ENCODE peak calls at places on chromosome 12, in six cellular contexts. One of them, this sample, is unnamed.

GRCh38 chr12:124927325-124928094 is 13.1 kb upstream of the UBC start:
- DNase-seq in T47D: peak; percentile 95
- DNase-seq in heart right ventricle: peak; percentile 93
- DNase-seq in stromal cell of bone marrow: no peak
- DNase-seq in right cardiac atrium: peak; percentile 93
- DNase-seq in anterior cingulate cortex: no peak
- DNase-seq in this sample: peak; percentile 79

GRCh38 chr12:51961834-51962233 is 10.3 kb downstream of the ACVR1B start:
- DNase-seq in T47D: peak; percentile 13
- DNase-seq in heart right ventricle: no peak
- DNase-seq in stromal cell of bone marrow: no peak
- DNase-seq in right cardiac atrium: no peak
- DNase-seq in anterior cingulate cortex: no peak
- DNase-seq in this sample: no peak

GRCh38 chr12:106773286-106773685 is 1.2 kb upstream of the RIC8B start:
- DNase-seq in T47D: no peak
- DNase-seq in heart right ventricle: no peak
- DNase-seq in stromal cell of bone marrow: no peak
- DNase-seq in right cardiac atrium: no peak
- DNase-seq in anterior cingulate cortex: no peak
- DNase-seq in this sample: no peak

GRCh38 chr12:3033538-3033865 is 43.7 kb upstream of the TSPAN9 start:
- DNase-seq in T47D: no peak
- DNase-seq in heart right ventricle: no peak
- DNase-seq in stromal cell of bone marrow: no peak
- DNase-seq in right cardiac atrium: peak; percentile 17
- DNase-seq in anterior cingulate cortex: no peak
- DNase-seq in this sample: no peak

GRCh38 chr12:50088577-50089335 is 3.6 kb downstream of the SMARCD1 start:
- DNase-seq in T47D: peak; percentile 88
- DNase-seq in heart right ventricle: peak; percentile 41
- DNase-seq in stromal cell of bone marrow: no peak
- DNase-seq in right cardiac atrium: no peak
- DNase-seq in anterior cingulate cortex: no peak
- DNase-seq in this sample: no peak

GRCh38 chr12:14575585-14575984 is 7.9 kb upstream of the PLBD1 start:
- DNase-seq in T47D: no peak
- DNase-seq in heart right ventricle: no peak
- DNase-seq in stromal cell of bone marrow: no peak
- DNase-seq in right cardiac atrium: no peak
- DNase-seq in anterior cingulate cortex: no peak
- DNase-seq in this sample: no peak

GRCh38 chr12:8887285-8887715 is 27.0 kb upstream of the PHC1 start:
- DNase-seq in T47D: no peak
- DNase-seq in heart right ventricle: no peak
- DNase-seq in stromal cell of bone marrow: no peak
- DNase-seq in right cardiac atrium: no peak
- DNase-seq in anterior cingulate cortex: no peak
- DNase-seq in this sample: no peak

GRCh38 chr12:8226355-8226754 is 1.1 kb downstream of the FAM90A1 start:
- DNase-seq in T47D: no peak
- DNase-seq in heart right ventricle: no peak
- DNase-seq in stromal cell of bone marrow: no peak
- DNase-seq in right cardiac atrium: no peak
- DNase-seq in anterior cingulate cortex: no peak
- DNase-seq in this sample: no peak

GRCh38 chr12:89251326-89252237 is 100.7 kb downstream of the DUSP6 start:
- DNase-seq in T47D: no peak
- DNase-seq in heart right ventricle: no peak
- DNase-seq in stromal cell of bone marrow: no peak
- DNase-seq in right cardiac atrium: no peak
- DNase-seq in anterior cingulate cortex: no peak
- DNase-seq in this sample: no peak

GRCh38 chr12:68675098-68675842 is 11.5 kb upstream of the NUP107 start:
- DNase-seq in T47D: no peak
- DNase-seq in heart right ventricle: no peak
- DNase-seq in stromal cell of bone marrow: no peak
- DNase-seq in right cardiac atrium: peak; percentile 77
- DNase-seq in anterior cingulate cortex: no peak
- DNase-seq in this sample: peak; percentile 60

GRCh38 chr12:107580750-107581529 is 104.7 kb upstream of the PWP1 start:
- DNase-seq in T47D: no peak
- DNase-seq in heart right ventricle: no peak
- DNase-seq in stromal cell of bone marrow: no peak
- DNase-seq in right cardiac atrium: no peak
- DNase-seq in anterior cingulate cortex: no peak
- DNase-seq in this sample: no peak

GRCh38 chr12:43740511-43741100 is 18.0 kb downstream of the PUS7L start:
- DNase-seq in T47D: no peak
- DNase-seq in heart right ventricle: no peak
- DNase-seq in stromal cell of bone marrow: no peak
- DNase-seq in right cardiac atrium: no peak
- DNase-seq in anterior cingulate cortex: no peak
- DNase-seq in this sample: peak; percentile 61

GRCh38 chr12:4900327-4900726 is 9.4 kb upstream of the KCNA1 start:
- DNase-seq in T47D: no peak
- DNase-seq in heart right ventricle: no peak
- DNase-seq in stromal cell of bone marrow: peak; percentile 83
- DNase-seq in right cardiac atrium: no peak
- DNase-seq in anterior cingulate cortex: no peak
- DNase-seq in this sample: peak; percentile 82

GRCh38 chr12:131803995-131804521 is 24.1 kb upstream of the MMP17 start:
- DNase-seq in T47D: no peak
- DNase-seq in heart right ventricle: no peak
- DNase-seq in stromal cell of bone marrow: no peak
- DNase-seq in right cardiac atrium: peak; percentile 75
- DNase-seq in anterior cingulate cortex: no peak
- DNase-seq in this sample: peak; percentile 75

GRCh38 chr12:67449591-67450052 is 180.5 kb downstream of the CAND1 start:
- DNase-seq in T47D: no peak
- DNase-seq in heart right ventricle: no peak
- DNase-seq in stromal cell of bone marrow: no peak
- DNase-seq in right cardiac atrium: no peak
- DNase-seq in anterior cingulate cortex: no peak
- DNase-seq in this sample: no peak

GRCh38 chr12:93758974-93759373 is 81.8 kb downstream of the CRADD start:
- DNase-seq in T47D: no peak
- DNase-seq in heart right ventricle: no peak
- DNase-seq in stromal cell of bone marrow: no peak
- DNase-seq in right cardiac atrium: no peak
- DNase-seq in anterior cingulate cortex: no peak
- DNase-seq in this sample: no peak

GRCh38 chr12:132437252-132438138 is 52.5 kb upstream of the FBRSL1 start:
- DNase-seq in T47D: peak; percentile 54
- DNase-seq in heart right ventricle: no peak
- DNase-seq in stromal cell of bone marrow: no peak
- DNase-seq in right cardiac atrium: peak; percentile 20
- DNase-seq in anterior cingulate cortex: no peak
- DNase-seq in this sample: no peak

GRCh38 chr12:10153271-10154144 is 18.4 kb downstream of the OLR1 start:
- DNase-seq in T47D: peak; percentile 62
- DNase-seq in heart right ventricle: peak; percentile 67
- DNase-seq in stromal cell of bone marrow: peak; percentile 47
- DNase-seq in right cardiac atrium: peak; percentile 86
- DNase-seq in anterior cingulate cortex: peak; percentile 86
- DNase-seq in this sample: peak; percentile 69

GRCh38 chr12:56488041-56488955 is at the start of gene GLS2:
- DNase-seq in T47D: peak; percentile 95
- DNase-seq in heart right ventricle: peak; percentile 81
- DNase-seq in stromal cell of bone marrow: peak; percentile 53
- DNase-seq in right cardiac atrium: peak; percentile 90
- DNase-seq in anterior cingulate cortex: peak; percentile 69
- DNase-seq in this sample: peak; percentile 70

GRCh38 chr12:50734409-50735263 is 29.3 kb upstream of the ATF1 start:
- DNase-seq in T47D: peak; percentile 57
- DNase-seq in heart right ventricle: no peak
- DNase-seq in stromal cell of bone marrow: no peak
- DNase-seq in right cardiac atrium: no peak
- DNase-seq in anterior cingulate cortex: no peak
- DNase-seq in this sample: peak; percentile 22

GRCh38 chr12:122006186-122006926 is 15.3 kb upstream of the BCL7A start:
- DNase-seq in T47D: no peak
- DNase-seq in heart right ventricle: no peak
- DNase-seq in stromal cell of bone marrow: no peak
- DNase-seq in right cardiac atrium: no peak
- DNase-seq in anterior cingulate cortex: no peak
- DNase-seq in this sample: no peak

GRCh38 chr12:57455374-57456144 is 452 bp downstream of the INHBE start:
- DNase-seq in T47D: no peak
- DNase-seq in heart right ventricle: no peak
- DNase-seq in stromal cell of bone marrow: no peak
- DNase-seq in right cardiac atrium: no peak
- DNase-seq in anterior cingulate cortex: no peak
- DNase-seq in this sample: no peak

GRCh38 chr12:68619541-68619940 is 8.8 kb downstream of the RAP1B start:
- DNase-seq in T47D: no peak
- DNase-seq in heart right ventricle: no peak
- DNase-seq in stromal cell of bone marrow: no peak
- DNase-seq in right cardiac atrium: no peak
- DNase-seq in anterior cingulate cortex: no peak
- DNase-seq in this sample: no peak

GRCh38 chr12:7557227-7557626 is 53.6 kb upstream of the CD163 start:
- DNase-seq in T47D: no peak
- DNase-seq in heart right ventricle: no peak
- DNase-seq in stromal cell of bone marrow: no peak
- DNase-seq in right cardiac atrium: no peak
- DNase-seq in anterior cingulate cortex: no peak
- DNase-seq in this sample: no peak

GRCh38 chr12:77102691-77103090 is 37.3 kb upstream of the E2F7 start:
- DNase-seq in T47D: no peak
- DNase-seq in heart right ventricle: no peak
- DNase-seq in stromal cell of bone marrow: peak; percentile 31
- DNase-seq in right cardiac atrium: no peak
- DNase-seq in anterior cingulate cortex: no peak
- DNase-seq in this sample: peak; percentile 63

GRCh38 chr12:72433298-72433697 is 161.1 kb downstream of the TRHDE start:
- DNase-seq in T47D: no peak
- DNase-seq in heart right ventricle: no peak
- DNase-seq in stromal cell of bone marrow: no peak
- DNase-seq in right cardiac atrium: no peak
- DNase-seq in anterior cingulate cortex: no peak
- DNase-seq in this sample: no peak

GRCh38 chr12:57332646-57333312 is 81.8 kb upstream of the STAC3 start:
- DNase-seq in T47D: no peak
- DNase-seq in heart right ventricle: no peak
- DNase-seq in stromal cell of bone marrow: peak; percentile 25
- DNase-seq in right cardiac atrium: no peak
- DNase-seq in anterior cingulate cortex: no peak
- DNase-seq in this sample: peak; percentile 2

GRCh38 chr12:28202374-28203130 is 12.3 kb downstream of the CCDC91 start:
- DNase-seq in T47D: peak; percentile 50
- DNase-seq in heart right ventricle: no peak
- DNase-seq in stromal cell of bone marrow: no peak
- DNase-seq in right cardiac atrium: no peak
- DNase-seq in anterior cingulate cortex: no peak
- DNase-seq in this sample: no peak

GRCh38 chr12:8078400-8078799 is 3.7 kb upstream of the NECAP1 start:
- DNase-seq in T47D: peak; percentile 2
- DNase-seq in heart right ventricle: no peak
- DNase-seq in stromal cell of bone marrow: peak; percentile 41
- DNase-seq in right cardiac atrium: no peak
- DNase-seq in anterior cingulate cortex: no peak
- DNase-seq in this sample: peak; percentile 72

GRCh38 chr12:12439636-12440035 is 82.8 kb downstream of the BORCS5 start:
- DNase-seq in T47D: no peak
- DNase-seq in heart right ventricle: peak; percentile 36
- DNase-seq in stromal cell of bone marrow: no peak
- DNase-seq in right cardiac atrium: no peak
- DNase-seq in anterior cingulate cortex: no peak
- DNase-seq in this sample: peak; percentile 33

GRCh38 chr12:23025372-23026021 is 400.5 kb downstream of the ETNK1 start:
- DNase-seq in T47D: no peak
- DNase-seq in heart right ventricle: no peak
- DNase-seq in stromal cell of bone marrow: no peak
- DNase-seq in right cardiac atrium: no peak
- DNase-seq in anterior cingulate cortex: no peak
- DNase-seq in this sample: no peak

GRCh38 chr12:91099836-91100235 is 11.5 kb downstream of the LUM start:
- DNase-seq in T47D: no peak
- DNase-seq in heart right ventricle: no peak
- DNase-seq in stromal cell of bone marrow: no peak
- DNase-seq in right cardiac atrium: no peak
- DNase-seq in anterior cingulate cortex: no peak
- DNase-seq in this sample: no peak

GRCh38 chr12:29867823-29868222 is 84.1 kb upstream of the TMTC1 start:
- DNase-seq in T47D: no peak
- DNase-seq in heart right ventricle: no peak
- DNase-seq in stromal cell of bone marrow: no peak
- DNase-seq in right cardiac atrium: no peak
- DNase-seq in anterior cingulate cortex: no peak
- DNase-seq in this sample: no peak